ENCODE peak calls at places on chromosome 9, in seven cellular contexts. C is IMR-90; K is mammary epithelial cell; A is psoas muscle; B is heart left ventricle; Y is effector memory CD4-positive, alpha-beta T cell; O is right atrium auricular region. X is an unnamed sample. For H3K4me1, the result is how much of the 10 kb centered on the place peaks cover.

GRCh38 chr9:2663886-2664674 is 42.5 kb downstream of the VLDLR start:
- DNase-seq in A (no peak), C (no peak), O (no peak), B (no peak), K (no peak), Y (no peak), X (no peak)

GRCh38 chr9:77841739-77842386 is 189.7 kb downstream of the GNAQ start:
- DNase-seq in K (no peak), O (no peak), A (no peak), B (no peak), C (no peak), Y (no peak), X (no peak)

GRCh38 chr9:89808076-89808701 is 203.4 kb downstream of the GADD45G start:
- DNase-seq in Y (no peak), O (peak), B (no peak), C (no peak), A (no peak), K (no peak), X (no peak)

GRCh38 chr9:94805585-94805984 is 79.1 kb downstream of the AOPEP start:
- DNase-seq in K (peak), O (no peak), Y (no peak), C (peak), A (no peak), B (no peak), X (no peak)

GRCh38 chr9:133775951-133776905 is 38.1 kb upstream of the SARDH start:
- DNase-seq in K (no peak), B (peak), Y (no peak), O (no peak), A (peak), C (no peak), X (no peak)

GRCh38 chr9:2169035-2169434 is 153.9 kb downstream of the SMARCA2 start:
- DNase-seq in B (peak), K (no peak), O (no peak), C (no peak), Y (no peak), A (no peak), X (no peak)

GRCh38 chr9:70574222-70574837 is 159.9 kb upstream of the KLF9 start:
- DNase-seq in K (no peak), C (peak), Y (no peak), O (peak), A (peak), B (no peak), X (peak)

GRCh38 chr9:88987646-88988045 is 3.6 kb upstream of the S1PR3 start:
- DNase-seq in A (no peak), O (no peak), Y (no peak), B (no peak), C (no peak), K (no peak), X (no peak)

GRCh38 chr9:125407432-125407973 is 145.9 kb downstream of the GAPVD1 start:
- DNase-seq in A (no peak), Y (no peak), O (no peak), K (no peak), C (no peak), B (no peak), X (no peak)

GRCh38 chr9:27572566-27572917 is 739 bp downstream of the C9orf72 start:
- DNase-seq in Y (peak), B (no peak), C (no peak), K (peak), A (no peak), O (peak), X (peak)

GRCh38 chr9:4259489-4259888 is 40.4 kb downstream of the GLIS3 start:
- DNase-seq in B (no peak), O (no peak), K (peak), C (no peak), Y (no peak), A (no peak), X (no peak)

GRCh38 chr9:115757461-115757860 is 396.1 kb upstream of the PAPPA start:
- DNase-seq in Y (no peak), O (no peak), K (no peak), A (no peak), B (no peak), C (no peak), X (no peak)

GRCh38 chr9:18105996-18106595 is 367.9 kb upstream of the ADAMTSL1 start:
- DNase-seq in O (no peak), Y (no peak), K (no peak), B (no peak), C (no peak), A (no peak), X (no peak)

GRCh38 chr9:120966005-120966369 is 39.4 kb upstream of the TRAF1 start:
- DNase-seq in B (no peak), K (no peak), A (no peak), C (no peak), O (no peak), Y (no peak), X (no peak)

GRCh38 chr9:138122676-138123075 is 245.1 kb downstream of the CACNA1B start:
- DNase-seq in Y (no peak), K (no peak), A (peak), O (no peak), C (no peak), B (no peak), X (no peak)

GRCh38 chr9:94168203-94169000 is 84.1 kb downstream of the PTPDC1 start:
- DNase-seq in O (no peak), Y (no peak), C (peak), B (no peak), A (no peak), K (peak), X (no peak)

GRCh38 chr9:69314547-69314946 is 10.5 kb upstream of the ENTREP1 start:
- DNase-seq in K (peak), Y (no peak), O (no peak), C (no peak), B (no peak), A (no peak), X (no peak)

GRCh38 chr9:92245005-92245797 is 48.3 kb downstream of the IARS1 start:
- DNase-seq in O (no peak), K (peak), A (no peak), B (no peak), C (peak), Y (no peak), X (no peak)

GRCh38 chr9:105662184-105663104 is at the start of gene TAL2:
- DNase-seq in K (no peak), B (no peak), C (no peak), Y (no peak), A (no peak), O (no peak), X (no peak)

GRCh38 chr9:16245756-16246440 is 624.6 kb downstream of the BNC2 start:
- DNase-seq in A (no peak), K (no peak), B (no peak), C (peak), Y (no peak), O (no peak), X (no peak)

GRCh38 chr9:81814794-81815464 is 113.3 kb upstream of the SPATA31D4 start:
- DNase-seq in C (no peak), K (peak), B (no peak), O (no peak), A (no peak), Y (no peak), X (no peak)

GRCh38 chr9:118929317-118929716 is 439.9 kb downstream of the BRINP1 start:
- DNase-seq in B (no peak), C (peak), A (no peak), Y (no peak), O (no peak), K (peak), X (no peak)

DNA sequence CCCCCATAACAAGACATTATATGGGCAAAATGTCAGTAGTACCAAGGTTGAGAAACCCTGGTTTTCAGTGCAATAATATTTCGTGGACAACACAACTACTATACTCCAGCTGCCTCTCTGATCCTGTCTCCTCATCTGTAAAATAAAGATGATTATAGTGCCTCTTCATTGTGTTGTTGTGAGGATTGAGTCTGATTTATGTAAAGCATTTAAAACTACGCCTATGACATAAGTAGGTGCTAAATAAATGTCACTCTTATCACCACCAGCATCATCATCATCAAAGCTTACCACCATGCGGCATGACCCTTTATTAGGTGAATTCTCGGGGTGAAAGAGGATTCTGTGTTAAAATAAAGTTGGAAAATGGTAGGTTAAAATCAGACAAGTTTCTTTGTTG is 67.8 kb upstream of the IFNE start:
- DNase-seq in B (no peak), Y (no peak), A (no peak), K (no peak), C (no peak), O (no peak), X (no peak)
- H3K4me1 ChIP-seq in B (under half), Y (under half), A (under half), K (half or more), C (under half), O (under half), X (under half)

GRCh38 chr9:127537792-127538191 is 74.3 kb upstream of the STXBP1 start:
- DNase-seq in K (no peak), C (no peak), A (no peak), B (no peak), O (no peak), Y (no peak), X (no peak)

GRCh38 chr9:127540664-127541041 is 71.4 kb upstream of the STXBP1 start:
- DNase-seq in B (no peak), Y (no peak), C (no peak), A (no peak), O (no peak), K (no peak), X (no peak)

GRCh38 chr9:127538849-127539258 is 73.2 kb upstream of the STXBP1 start:
- DNase-seq in K (no peak), A (no peak), B (no peak), Y (no peak), O (no peak), C (peak), X (no peak)

GRCh38 chr9:127539982-127540663 is 72.0 kb upstream of the STXBP1 start:
- DNase-seq in B (no peak), A (no peak), O (no peak), C (no peak), K (no peak), Y (no peak), X (no peak)

GRCh38 chr9:127539259-127539981 is 72.7 kb upstream of the STXBP1 start:
- DNase-seq in C (peak), K (no peak), A (no peak), B (no peak), Y (no peak), O (no peak), X (no peak)
- H3K4me1 ChIP-seq in C (half or more), K (half or more), A (under half), B (under half), Y (under half), O (under half), X (half or more)

GRCh38 chr9:123614503-123615258 is 258.7 kb downstream of the CRB2 start:
- DNase-seq in K (no peak), A (no peak), C (no peak), O (no peak), Y (no peak), B (no peak), X (no peak)

GRCh38 chr9:123609844-123610243 is 253.8 kb downstream of the CRB2 start:
- DNase-seq in C (no peak), B (no peak), A (no peak), O (no peak), Y (no peak), K (no peak), X (no peak)

GRCh38 chr9:123607479-123607878 is 251.5 kb downstream of the CRB2 start:
- DNase-seq in A (no peak), B (no peak), C (no peak), K (no peak), Y (no peak), O (no peak), X (no peak)

GRCh38 chr9:123607987-123608565 is 252.1 kb downstream of the CRB2 start:
- DNase-seq in B (no peak), O (no peak), K (no peak), A (no peak), Y (no peak), C (no peak), X (no peak)

GRCh38 chr9:123611228-123611627 is 255.2 kb downstream of the CRB2 start:
- DNase-seq in C (peak), A (no peak), Y (no peak), B (no peak), O (no peak), K (no peak), X (no peak)
- H3K4me1 ChIP-seq in C (under half), A (under half), Y (under half), B (under half), O (under half), K (under half), X (under half)

DNA sequence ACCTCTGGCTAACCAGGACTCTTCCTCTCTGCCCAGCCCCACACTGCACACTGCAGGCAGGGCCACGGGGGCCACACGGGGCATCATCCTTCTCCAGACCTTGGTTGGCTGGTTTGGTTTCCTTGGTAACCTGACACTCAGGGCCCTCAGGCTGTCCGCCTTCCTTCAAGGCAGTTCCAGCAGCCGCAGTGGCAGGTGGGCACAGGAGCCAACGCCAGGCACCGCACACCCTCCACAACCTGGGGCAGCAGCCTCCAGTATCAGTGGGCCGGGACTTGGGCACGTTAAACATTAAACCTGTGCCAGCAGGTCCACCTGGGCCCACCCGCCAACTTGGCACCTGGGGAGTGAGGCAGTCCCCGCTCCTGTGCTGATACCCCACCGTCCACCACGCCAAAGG is 1.9 kb downstream of the NPDC1 start:
- DNase-seq in Y (no peak), K (no peak), B (no peak), C (no peak), O (no peak), A (no peak), X (no peak)
- H3K4me1 ChIP-seq in Y (under half), K (under half), B (under half), C (under half), O (under half), A (under half), X (under half)

GRCh38 chr9:72441296-72442211 is 76.5 kb upstream of the ZFAND5 start:
- DNase-seq in O (no peak), A (no peak), C (peak), Y (no peak), K (peak), B (no peak), X (no peak)
- H3K4me1 ChIP-seq in O (under half), A (under half), C (under half), Y (under half), K (under half), B (under half), X (under half)

GRCh38 chr9:130018260-130018659 is 24.7 kb downstream of the FNBP1 start:
- DNase-seq in K (no peak), O (no peak), Y (no peak), B (no peak), C (peak), A (no peak), X (no peak)
- H3K4me1 ChIP-seq in K (under half), O (under half), Y (under half), B (under half), C (under half), A (under half), X (under half)